ENCODE peak calls at places on chromosome 10, in seven cellular contexts. X, M, N, A, Z, H and S are unnamed samples.

GRCh38 chr10:93799309-93799708 is 41.6 kb downstream of the LGI1 start:
- DNase-seq in M (no peak), Z (no peak), X (no peak), N (no peak), H (no peak), A (peak), S (no peak)

GRCh38 chr10:74206727-74207126 is 55.7 kb downstream of the ADK start:
- DNase-seq in H (no peak), Z (peak), X (no peak), M (peak), A (no peak), N (no peak), S (peak)

GRCh38 chr10:124381011-124381591 is 37.6 kb downstream of the OAT start:
- DNase-seq in H (no peak), A (no peak), Z (peak), N (no peak), X (no peak), M (no peak), S (peak)

GRCh38 chr10:71206911-71207310 is 5.5 kb upstream of the UNC5B start:
- DNase-seq in H (no peak), M (no peak), N (no peak), Z (no peak), A (no peak), X (no peak), S (no peak)

GRCh38 chr10:48496831-48497792 is 107.8 kb downstream of the ARHGAP22 start:
- DNase-seq in X (no peak), H (no peak), N (no peak), A (no peak), Z (no peak), M (peak), S (no peak)

GRCh38 chr10:43949351-43949750 is 300.7 kb upstream of the ZNF32 start:
- DNase-seq in X (no peak), H (no peak), M (no peak), A (no peak), N (no peak), Z (no peak), S (no peak)

GRCh38 chr10:10831085-10831484 is 186.6 kb upstream of the CELF2 start:
- DNase-seq in X (no peak), A (no peak), N (no peak), M (peak), H (peak), Z (no peak), S (no peak)

GRCh38 chr10:3045471-3046209 is 21.7 kb upstream of the PFKP start:
- DNase-seq in A (no peak), H (peak), M (peak), N (no peak), Z (no peak), X (peak), S (no peak)

GRCh38 chr10:70379581-70380176 is 2.7 kb downstream of the LRRC20 start:
- DNase-seq in H (no peak), M (no peak), N (peak), Z (no peak), X (peak), A (no peak), S (no peak)

GRCh38 chr10:132575320-132576201 is 38.0 kb downstream of the INPP5A start:
- DNase-seq in X (no peak), M (no peak), Z (no peak), A (no peak), N (peak), H (no peak), S (no peak)

GRCh38 chr10:92407305-92408016 is 116.5 kb downstream of the MARCHF5 start:
- DNase-seq in X (no peak), M (peak), H (no peak), A (peak), Z (no peak), N (no peak), S (no peak)